ENCODE peak calls at places on chromosomes 4 and X, in five cellular contexts. U is ACHN; A is psoas muscle; P is lung microvascular endothelial cell; F is activated CD8-positive, alpha-beta memory T cell treated with anti-CD3 and anti-CD28 coated beads for 48 hours. O is an unnamed sample.

GRCh38 chr4:184408711-184409081 is 65.7 kb downstream of the IRF2 start:
- DNase-seq in U (no peak), A (no peak), P (no peak), F (no peak), O (no peak)

GRCh38 chr4:151694819-151695730 is 65.7 kb downstream of the GATB start:
- DNase-seq in U (no peak), A (peak; percentile 70), P (no peak), F (no peak), O (no peak)

GRCh38 chrX:97398030-97398551 is 514.4 kb downstream of the RPA4 start:
- DNase-seq in U (no peak), A (no peak), P (peak; percentile 1), F (no peak), O (no peak)

GRCh38 chrX:74023203-74023602 is 280.8 kb upstream of the ZCCHC13 start:
- DNase-seq in U (no peak), A (no peak), P (no peak), F (no peak), O (no peak)

GRCh38 chr4:24659241-24659961 is 75.0 kb upstream of the DHX15 start:
- DNase-seq in U (no peak), A (no peak), P (no peak), F (no peak), O (no peak)

GRCh38 chrX:115030635-115031034 is 13.2 kb upstream of the IL13RA2 start:
- DNase-seq in U (no peak), A (no peak), P (peak; percentile 21), F (no peak), O (no peak)

GRCh38 chr4:71404049-71404448 is 65.2 kb downstream of the SLC4A4 start:
- DNase-seq in U (no peak), A (no peak), P (no peak), F (no peak), O (no peak)

GRCh38 chr4:169724251-169724650 is 33.5 kb downstream of the HPF1 start:
- DNase-seq in U (no peak), A (no peak), P (peak; percentile 1), F (no peak), O (no peak)

GRCh38 chrX:111874241-111874640 is 1.7 kb upstream of the TRPC5OS start:
- DNase-seq in U (no peak), A (no peak), P (no peak), F (no peak), O (no peak)

GRCh38 chr4:8908206-8908893 is 36.7 kb upstream of the HMX1 start:
- DNase-seq in U (no peak), A (peak; percentile 35), P (no peak), F (no peak), O (no peak)

GRCh38 chr4:8538703-8539567 is 41.3 kb upstream of the GPR78 start:
- DNase-seq in U (peak; percentile 57), A (peak; percentile 18), P (peak; percentile 47), F (no peak), O (no peak)

GRCh38 chr4:128322986-128323385 is 35.4 kb upstream of the PGRMC2 start:
- DNase-seq in U (peak; percentile 34), A (no peak), P (peak; percentile 93), F (no peak), O (no peak)

GRCh38 chr4:7788687-7789425 is 150.8 kb downstream of the AFAP1 start:
- DNase-seq in U (no peak), A (peak; percentile 68), P (no peak), F (no peak), O (peak; percentile 78)

GRCh38 chr4:98557497-98557896 is 100.9 kb downstream of the TSPAN5 start:
- DNase-seq in U (no peak), A (no peak), P (peak; percentile 78), F (no peak), O (no peak)

GRCh38 chrX:13428055-13428786 is 108.4 kb upstream of the ATXN3L start:
- DNase-seq in U (no peak), A (no peak), P (peak; percentile 80), F (no peak), O (no peak)

GRCh38 chrX:37796805-37797204 is 16.9 kb downstream of the CYBB start:
- DNase-seq in U (no peak), A (peak; percentile 48), P (no peak), F (no peak), O (no peak)

GRCh38 chr4:88002786-88003185 is 4.6 kb upstream of the PKD2 start:
- DNase-seq in U (no peak), A (no peak), P (no peak), F (no peak), O (no peak)

GRCh38 chrX:71911023-71911730 is 532 bp downstream of the NHSL2 start:
- DNase-seq in U (peak; percentile 3), A (no peak), P (no peak), F (no peak), O (peak; percentile 32)

O was measured in right cardiac atrium.